ENCODE peak calls at places on chromosomes 5 and 9, in seven cellular contexts. V, N, Z, T, C, K and D are unnamed samples.

GRCh38 chr9:93898502-93899426 is 56.4 kb downstream of the BARX1 start:
- DNase-seq in V (no peak), N (no peak), Z (no peak), T (no peak), C (no peak), K (no peak), D (no peak)

GRCh38 chr9:68842568-68842967 is 137.5 kb downstream of the PIP5K1B start:
- DNase-seq in V (no peak), N (no peak), Z (no peak), T (no peak), C (no peak), K (no peak), D (no peak)

GRCh38 chr9:105216440-105217178 is 27.8 kb upstream of the SLC44A1 start:
- DNase-seq in V (peak), N (no peak), Z (no peak), T (no peak), C (no peak), K (peak), D (no peak)

GRCh38 chr5:153816870-153817269 is 221.8 kb downstream of the FAM114A2 start:
- DNase-seq in V (peak), N (no peak), Z (no peak), T (no peak), C (no peak), K (no peak), D (no peak)

GRCh38 chr5:125011419-125011818 is 265.0 kb upstream of the ZNF608 start:
- DNase-seq in V (no peak), N (no peak), Z (no peak), T (no peak), C (no peak), K (no peak), D (no peak)

GRCh38 chr9:116471093-116471906 is 215.8 kb upstream of the TRIM32 start:
- DNase-seq in V (peak), N (no peak), Z (no peak), T (no peak), C (no peak), K (no peak), D (peak)

GRCh38 chr5:154197801-154198461 is 7.4 kb downstream of the GALNT10 start:
- DNase-seq in V (peak), N (peak), Z (no peak), T (no peak), C (peak), K (peak), D (no peak)

GRCh38 chr5:107486489-107486888 is 184.2 kb downstream of the EFNA5 start:
- DNase-seq in V (peak), N (no peak), Z (no peak), T (no peak), C (peak), K (no peak), D (no peak)

GRCh38 chr9:5864446-5864845 is 26.2 kb upstream of the MLANA start:
- DNase-seq in V (no peak), N (no peak), Z (no peak), T (no peak), C (no peak), K (no peak), D (no peak)